ENCODE peak calls at places on chromosome 3, in four cellular contexts. One of them, this sample, is unnamed.

GRCh38 chr3:177481329-177481728 is 284.0 kb upstream of the TBL1XR1 start:
- DNase-seq in caudate nucleus: no peak
- DNase-seq in body of pancreas: no peak
- DNase-seq in iris pigment epithelial cell: no peak
- DNase-seq in this sample: no peak

GRCh38 chr3:104909188-104909587 is 457.5 kb upstream of the ALCAM start:
- DNase-seq in caudate nucleus: no peak
- DNase-seq in body of pancreas: peak; percentile 13
- DNase-seq in iris pigment epithelial cell: peak; percentile 91
- DNase-seq in this sample: no peak

GRCh38 chr3:126488205-126488604 is 12.5 kb upstream of the ZXDC start:
- DNase-seq in caudate nucleus: no peak
- DNase-seq in body of pancreas: no peak
- DNase-seq in iris pigment epithelial cell: no peak
- DNase-seq in this sample: no peak

GRCh38 chr3:172938788-172939187 is 188.3 kb downstream of the ECT2 start:
- DNase-seq in caudate nucleus: no peak
- DNase-seq in body of pancreas: no peak
- DNase-seq in iris pigment epithelial cell: peak; percentile 4
- DNase-seq in this sample: no peak

GRCh38 chr3:69193749-69194148 is 71.4 kb upstream of the LMOD3 start:
- DNase-seq in caudate nucleus: no peak
- DNase-seq in body of pancreas: no peak
- DNase-seq in iris pigment epithelial cell: no peak
- DNase-seq in this sample: no peak

GRCh38 chr3:1294566-1294965 is 201.7 kb downstream of the CNTN6 start:
- DNase-seq in caudate nucleus: no peak
- DNase-seq in body of pancreas: no peak
- DNase-seq in iris pigment epithelial cell: no peak
- DNase-seq in this sample: no peak

GRCh38 chr3:65883614-65884013 is 155.1 kb downstream of the MAGI1 start:
- DNase-seq in caudate nucleus: no peak
- DNase-seq in body of pancreas: peak; percentile 11
- DNase-seq in iris pigment epithelial cell: peak; percentile 17
- DNase-seq in this sample: no peak

GRCh38 chr3:165635791-165636681 is 201.2 kb downstream of the BCHE start:
- DNase-seq in caudate nucleus: no peak
- DNase-seq in body of pancreas: no peak
- DNase-seq in iris pigment epithelial cell: no peak
- DNase-seq in this sample: no peak

GRCh38 chr3:157075693-157076420 is 84.1 kb downstream of the CCNL1 start:
- DNase-seq in caudate nucleus: no peak
- DNase-seq in body of pancreas: no peak
- DNase-seq in iris pigment epithelial cell: no peak
- DNase-seq in this sample: no peak

GRCh38 chr3:156617781-156618180 is 56.6 kb upstream of the TIPARP start:
- DNase-seq in caudate nucleus: no peak
- DNase-seq in body of pancreas: no peak
- DNase-seq in iris pigment epithelial cell: no peak
- DNase-seq in this sample: no peak

GRCh38 chr3:133452603-133453313 is 52.9 kb downstream of the BFSP2 start:
- DNase-seq in caudate nucleus: no peak
- DNase-seq in body of pancreas: no peak
- DNase-seq in iris pigment epithelial cell: no peak
- DNase-seq in this sample: no peak

GRCh38 chr3:8767667-8768363 is 1.6 kb downstream of the OXTR start:
- DNase-seq in caudate nucleus: no peak
- DNase-seq in body of pancreas: peak; percentile 53
- DNase-seq in iris pigment epithelial cell: peak; percentile 43
- DNase-seq in this sample: peak; percentile 23

GRCh38 chr3:23669541-23670255 is 136.1 kb upstream of the UBE2E1 start:
- DNase-seq in caudate nucleus: no peak
- DNase-seq in body of pancreas: no peak
- DNase-seq in iris pigment epithelial cell: no peak
- DNase-seq in this sample: no peak

GRCh38 chr3:82814660-82815059 is 1053.2 kb upstream of the GBE1 start:
- DNase-seq in caudate nucleus: no peak
- DNase-seq in body of pancreas: no peak
- DNase-seq in iris pigment epithelial cell: no peak
- DNase-seq in this sample: no peak

GRCh38 chr3:14223595-14223994 is 45.0 kb downstream of the LSM3 start:
- DNase-seq in caudate nucleus: no peak
- DNase-seq in body of pancreas: no peak
- DNase-seq in iris pigment epithelial cell: no peak
- DNase-seq in this sample: no peak

GRCh38 chr3:100740207-100740606 is 30.9 kb downstream of the TFG start:
- DNase-seq in caudate nucleus: no peak
- DNase-seq in body of pancreas: no peak
- DNase-seq in iris pigment epithelial cell: no peak
- DNase-seq in this sample: no peak

GRCh38 chr3:31996195-31996594 is 14.6 kb downstream of the ZNF860 start:
- DNase-seq in caudate nucleus: no peak
- DNase-seq in body of pancreas: no peak
- DNase-seq in iris pigment epithelial cell: no peak
- DNase-seq in this sample: no peak

GRCh38 chr3:126932188-126932931 is 50.6 kb upstream of the PLXNA1 start:
- DNase-seq in caudate nucleus: no peak
- DNase-seq in body of pancreas: no peak
- DNase-seq in iris pigment epithelial cell: peak; percentile 77
- DNase-seq in this sample: no peak

GRCh38 chr3:27589795-27590194 is 105.6 kb upstream of the SLC4A7 start:
- DNase-seq in caudate nucleus: no peak
- DNase-seq in body of pancreas: no peak
- DNase-seq in iris pigment epithelial cell: peak; percentile 65
- DNase-seq in this sample: no peak

GRCh38 chr3:112456147-112456546 is 43.1 kb downstream of the BTLA start:
- DNase-seq in caudate nucleus: no peak
- DNase-seq in body of pancreas: no peak
- DNase-seq in iris pigment epithelial cell: no peak
- DNase-seq in this sample: no peak

GRCh38 chr3:68771683-68772082 is 160.7 kb downstream of the TAFA4 start:
- DNase-seq in caudate nucleus: no peak
- DNase-seq in body of pancreas: no peak
- DNase-seq in iris pigment epithelial cell: peak; percentile 4
- DNase-seq in this sample: no peak

GRCh38 chr3:121649645-121650044 is 11.1 kb downstream of the HCLS1 start:
- DNase-seq in caudate nucleus: no peak
- DNase-seq in body of pancreas: no peak
- DNase-seq in iris pigment epithelial cell: peak; percentile 61
- DNase-seq in this sample: no peak

GRCh38 chr3:186519021-186519658 is 25.0 kb downstream of the CRYGS start:
- DNase-seq in caudate nucleus: no peak
- DNase-seq in body of pancreas: no peak
- DNase-seq in iris pigment epithelial cell: no peak
- DNase-seq in this sample: no peak

GRCh38 chr3:125165189-125165947 is 47.2 kb downstream of the SLC12A8 start:
- DNase-seq in caudate nucleus: no peak
- DNase-seq in body of pancreas: no peak
- DNase-seq in iris pigment epithelial cell: peak; percentile 47
- DNase-seq in this sample: peak; percentile 52

GRCh38 chr3:153978023-153978422 is 143.2 kb upstream of the ARHGEF26 start:
- DNase-seq in caudate nucleus: no peak
- DNase-seq in body of pancreas: no peak
- DNase-seq in iris pigment epithelial cell: no peak
- DNase-seq in this sample: no peak

GRCh38 chr3:61031503-61031902 is 219.7 kb downstream of the FHIT start:
- DNase-seq in caudate nucleus: no peak
- DNase-seq in body of pancreas: no peak
- DNase-seq in iris pigment epithelial cell: no peak
- DNase-seq in this sample: no peak

GRCh38 chr3:47017504-47018268 is 38.2 kb downstream of the NBEAL2 start:
- DNase-seq in caudate nucleus: no peak
- DNase-seq in body of pancreas: no peak
- DNase-seq in iris pigment epithelial cell: peak; percentile 35
- DNase-seq in this sample: no peak

GRCh38 chr3:46981932-46982471 is 2.5 kb downstream of the NBEAL2 start:
- DNase-seq in caudate nucleus: no peak
- DNase-seq in body of pancreas: peak; percentile 44
- DNase-seq in iris pigment epithelial cell: no peak
- DNase-seq in this sample: no peak

GRCh38 chr3:184761120-184761841 is 49.4 kb upstream of the MAGEF1 start:
- DNase-seq in caudate nucleus: no peak
- DNase-seq in body of pancreas: peak; percentile 84
- DNase-seq in iris pigment epithelial cell: no peak
- DNase-seq in this sample: no peak

GRCh38 chr3:143627336-143627735 is 220.9 kb downstream of the SLC9A9 start:
- DNase-seq in caudate nucleus: no peak
- DNase-seq in body of pancreas: no peak
- DNase-seq in iris pigment epithelial cell: peak; percentile 44
- DNase-seq in this sample: no peak

GRCh38 chr3:123104550-123104949 is 37.7 kb downstream of the PDIA5 start:
- DNase-seq in caudate nucleus: no peak
- DNase-seq in body of pancreas: no peak
- DNase-seq in iris pigment epithelial cell: peak; percentile 87
- DNase-seq in this sample: no peak

GRCh38 chr3:81434171-81434570 is 327.3 kb downstream of the GBE1 start:
- DNase-seq in caudate nucleus: no peak
- DNase-seq in body of pancreas: no peak
- DNase-seq in iris pigment epithelial cell: no peak
- DNase-seq in this sample: no peak

This sample was measured in nucleus accumbens.